ENCODE peak calls at places on chromosomes 5 and 9, in four cellular contexts. Y is ovary, C is upper lobe of left lung, J is heart left ventricle. Z is an unnamed sample. For H3K36me3, the result is how much of the 10 kb centered on the place peaks cover.

GRCh38 chr9:109557481-109557880 is 59.4 kb upstream of the PTPN3 start:
- DNase-seq in Y (no peak), C (no peak), J (no peak), Z (no peak)

GRCh38 chr9:36874921-36875320 is 159.1 kb downstream of the PAX5 start:
- DNase-seq in Y (no peak), C (no peak), J (no peak), Z (no peak)

GRCh38 chr5:78527054-78527884 is 121.3 kb downstream of the LHFPL2 start:
- DNase-seq in Y (peak), C (peak), J (peak), Z (no peak)

GRCh38 chr5:125412561-125413535 is 666.4 kb upstream of the ZNF608 start:
- DNase-seq in Y (peak), C (peak), J (peak), Z (peak)

GRCh38 chr5:105903069-105903468 is 1767.7 kb downstream of the EFNA5 start:
- DNase-seq in Y (no peak), C (no peak), J (no peak), Z (no peak)

GRCh38 chr9:27247756-27248155 is 49.2 kb downstream of the EQTN start:
- DNase-seq in Y (no peak), C (peak), J (no peak), Z (no peak)

GRCh38 chr5:76714771-76715483 is 999 bp upstream of the F2R start:
- DNase-seq in Y (no peak), C (peak), J (peak), Z (no peak)

GRCh38 chr9:124040935-124041816 is 29.6 kb downstream of the LHX2 start:
- DNase-seq in Y (no peak), C (peak), J (peak), Z (no peak)

GRCh38 chr5:138706655-138707480 is 46.4 kb upstream of the CTNNA1 start:
- DNase-seq in Y (no peak), C (peak), J (peak), Z (no peak)

GRCh38 chr9:115208503-115208902 is 90.5 kb upstream of the TNC start:
- DNase-seq in Y (no peak), C (no peak), J (no peak), Z (no peak)

GRCh38 chr9:69672828-69673640 is 863 bp upstream of the APBA1 start:
- DNase-seq in Y (peak), C (peak), J (peak), Z (peak)

GRCh38 chr5:15533124-15533893 is 33.3 kb downstream of the FBXL7 start:
- DNase-seq in Y (no peak), C (no peak), J (no peak), Z (no peak)

GRCh38 chr9:92894711-92895362 is 17.0 kb upstream of the ZNF484 start:
- DNase-seq in Y (no peak), C (no peak), J (no peak), Z (no peak)

GRCh38 chr5:39015743-39016586 is 58.2 kb downstream of the RICTOR start:
- DNase-seq in Y (no peak), C (no peak), J (no peak), Z (no peak)

GRCh38 chr5:45376463-45376862 is 319.7 kb downstream of the HCN1 start:
- DNase-seq in Y (no peak), C (no peak), J (no peak), Z (no peak)

GRCh38 chr9:20508242-20508641 is 114.1 kb downstream of the MLLT3 start:
- DNase-seq in Y (no peak), C (no peak), J (no peak), Z (no peak)

GRCh38 chr9:110541950-110542349 is 37.6 kb downstream of the SVEP1 start:
- DNase-seq in Y (no peak), C (no peak), J (no peak), Z (no peak)

GRCh38 chr9:137619240-137620090 is 660 bp downstream of the EHMT1 start:
- DNase-seq in Y (no peak), C (no peak), J (no peak), Z (no peak)

GRCh38 chr9:93510041-93510440 is 56.7 kb upstream of the FAM120AOS start:
- DNase-seq in Y (no peak), C (no peak), J (no peak), Z (no peak)

GRCh38 chr5:113807384-113808053 is 294.0 kb downstream of the YTHDC2 start:
- DNase-seq in Y (peak), C (no peak), J (no peak), Z (no peak)

GRCh38 chr5:172820046-172820767 is 13.8 kb upstream of the ERGIC1 start:
- DNase-seq in Y (peak), C (no peak), J (peak), Z (no peak)

GRCh38 chr9:19161257-19162025 is 34.1 kb upstream of the PLIN2 start:
- DNase-seq in Y (peak), C (peak), J (no peak), Z (peak)

GRCh38 chr9:113215142-113215541 is 5.9 kb downstream of the FKBP15 start:
- DNase-seq in Y (no peak), C (no peak), J (no peak), Z (no peak)

GRCh38 chr9:133114886-133115603 is 6.0 kb downstream of the RALGDS start:
- DNase-seq in Y (no peak), C (no peak), J (no peak), Z (peak)

GRCh38 chr9:91775011-91775707 is 174.9 kb downstream of the ROR2 start:
- DNase-seq in Y (peak), C (peak), J (peak), Z (no peak)

GRCh38 chr5:1195439-1195838 is 6.0 kb upstream of the SLC6A19 start:
- DNase-seq in Y (no peak), C (no peak), J (no peak), Z (no peak)

GRCh38 chr9:80158150-80158549 is 586.4 kb downstream of the TLE4 start:
- DNase-seq in Y (no peak), C (no peak), J (no peak), Z (no peak)

GRCh38 chr5:92527311-92528078 is 1053.5 kb downstream of the NR2F1-AS1 start:
- DNase-seq in Y (no peak), C (no peak), J (no peak), Z (no peak)

GRCh38 chr5:16889203-16889971 is 46.7 kb downstream of the MYO10 start:
- DNase-seq in Y (no peak), C (no peak), J (no peak), Z (no peak)

GRCh38 chr5:135386886-135387628 is 12.0 kb downstream of the MACROH2A1 start:
- DNase-seq in Y (no peak), C (peak), J (peak), Z (no peak)

GRCh38 chr5:74873525-74874249 is 7.5 kb upstream of the FAM169A start:
- DNase-seq in Y (no peak), C (no peak), J (no peak), Z (no peak)

GRCh38 chr9:37025381-37026084 is 8.5 kb downstream of the PAX5 start:
- DNase-seq in Y (no peak), C (no peak), J (no peak), Z (no peak)

GRCh38 chr5:65907138-65907537 is 19.2 kb upstream of the ERBIN start:
- DNase-seq in Y (no peak), C (no peak), J (no peak), Z (no peak)

GRCh38 chr9:130675396-130675795 is 11.0 kb downstream of the PRDM12 start:
- DNase-seq in Y (no peak), C (no peak), J (no peak), Z (no peak)

GRCh38 chr9:127122176-127123151 is at the start of gene ANGPTL2:
- DNase-seq in Y (peak), C (peak), J (peak), Z (peak)
- TF ChIP-seq POLR2A in Y (peak), C (no peak), J (peak), Z (no peak)

DNA sequence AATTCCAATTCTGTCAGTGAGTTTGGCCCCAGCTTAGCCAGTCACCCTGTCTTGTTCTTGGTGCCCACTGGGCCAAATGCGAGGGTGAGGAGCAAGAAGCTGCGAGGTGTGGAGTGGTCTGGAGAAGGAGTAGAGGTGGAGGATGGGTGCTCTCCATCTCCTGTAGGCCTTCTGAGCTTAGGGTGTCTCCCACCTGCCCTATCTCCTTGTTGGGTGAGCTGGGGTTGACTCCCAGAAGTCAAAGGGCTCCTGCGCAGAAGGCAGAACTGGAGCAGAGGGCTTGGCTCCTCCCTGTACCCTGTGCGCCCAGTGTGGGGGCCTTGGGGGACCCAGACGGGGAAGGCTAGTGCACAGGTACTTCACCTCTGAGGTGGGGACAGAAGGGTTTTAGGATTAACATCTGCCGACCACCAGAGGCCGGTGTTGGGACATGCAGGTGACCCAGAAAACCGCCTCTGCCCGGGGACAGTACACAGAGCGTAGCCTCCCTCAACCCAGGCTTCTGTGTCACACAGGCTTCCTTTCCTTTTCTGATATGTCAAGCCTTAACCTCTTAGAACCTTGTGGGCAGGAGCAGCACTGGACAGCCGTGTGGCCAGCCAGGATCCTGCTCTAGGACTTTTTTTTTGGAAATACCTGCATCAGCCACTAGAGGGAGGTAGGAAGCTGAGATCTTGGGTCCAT is 16.9 kb downstream of the IL5 start:
- DNase-seq in Y (peak), C (peak), J (peak), Z (no peak)
- TF ChIP-seq CTCF in Y (peak), C (peak), J (peak), Z (peak)

GRCh38 chr9:128972956-128973355 is 25.5 kb downstream of the NUP188 start:
- DNase-seq in Y (no peak), C (no peak), J (no peak), Z (no peak)
- H3K36me3 ChIP-seq in Y (under half), C (half or more), J (half or more), Z (half or more)

DNA sequence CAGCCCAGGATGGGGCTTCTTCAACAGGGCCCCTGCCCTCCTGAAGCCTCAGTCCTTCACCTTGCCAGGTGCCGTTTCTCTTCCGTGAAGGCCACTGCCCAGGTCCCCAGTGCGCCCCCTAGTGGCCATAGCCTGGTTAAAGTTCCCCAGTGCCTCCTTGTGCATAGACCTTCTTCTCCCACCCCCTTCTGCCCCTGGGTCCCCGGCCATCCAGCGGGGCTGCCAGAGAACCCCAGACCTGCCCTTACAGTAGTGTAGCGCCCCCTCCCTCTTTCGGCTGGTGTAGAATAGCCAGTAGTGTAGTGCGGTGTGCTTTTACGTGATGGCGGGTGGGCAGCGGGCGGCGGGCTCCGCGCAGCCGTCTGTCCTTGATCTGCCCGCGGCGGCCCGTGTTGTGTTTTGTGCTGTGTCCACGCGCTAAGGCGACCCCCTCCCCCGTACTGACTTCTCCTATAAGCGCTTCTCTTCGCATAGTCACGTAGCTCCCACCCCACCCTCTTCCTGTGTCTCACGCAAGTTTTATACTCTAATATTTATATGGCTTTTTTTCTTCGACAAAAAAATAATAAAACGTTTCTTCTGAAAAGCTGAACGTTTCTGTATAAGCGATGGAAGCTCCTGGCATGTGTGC is 23.6 kb downstream of the PCDHGC5 start:
- DNase-seq in Y (peak), C (peak), J (peak), Z (peak)
- TF ChIP-seq POLR2A in Y (no peak), C (no peak), J (no peak), Z (no peak)